ENCODE peak calls at places on chromosome 13, in six cellular contexts. O, E, S, G, Q and V are unnamed samples.
A peak's percentile ranks its signal among the peaks of the same experiment; 100 is the strongest.

GRCh38 chr13:66859934-66860867 is 369.9 kb downstream of the PCDH9 start:
- DNase-seq in O (no peak), E (no peak), S (no peak), G (no peak), Q (no peak), V (no peak)

GRCh38 chr13:18921063-18921462 is 260.6 kb downstream of the TUBA3C start:
- DNase-seq in O (no peak), E (no peak), S (no peak), G (no peak), Q (no peak), V (no peak)

GRCh38 chr13:111216166-111216960 is 101.3 kb downstream of the ARHGEF7 start:
- DNase-seq in O (no peak), E (peak; percentile 47), S (peak; percentile 76), G (peak; percentile 33), Q (no peak), V (no peak)

GRCh38 chr13:69946443-69946955 is 161.1 kb upstream of the ATXN8OS start:
- DNase-seq in O (no peak), E (no peak), S (no peak), G (no peak), Q (no peak), V (no peak)

GRCh38 chr13:32278456-32278855 is 36.7 kb downstream of the ZAR1L start:
- DNase-seq in O (no peak), E (no peak), S (no peak), G (no peak), Q (no peak), V (no peak)

GRCh38 chr13:75687145-75687763 is 51.1 kb downstream of the LMO7 start:
- DNase-seq in O (no peak), E (no peak), S (peak; percentile 28), G (no peak), Q (no peak), V (no peak)

GRCh38 chr13:95150555-95150954 is 150.7 kb downstream of the ABCC4 start:
- DNase-seq in O (no peak), E (no peak), S (no peak), G (no peak), Q (no peak), V (no peak)

GRCh38 chr13:34430294-34430693 is 511.8 kb upstream of the NBEA start:
- DNase-seq in O (no peak), E (no peak), S (no peak), G (no peak), Q (no peak), V (no peak)

GRCh38 chr13:33467556-33467955 is 182.0 kb upstream of the STARD13 start:
- DNase-seq in O (no peak), E (no peak), S (no peak), G (no peak), Q (no peak), V (no peak)

GRCh38 chr13:110706570-110707378 is 858 bp upstream of the CARS2 start:
- DNase-seq in O (no peak), E (no peak), S (no peak), G (no peak), Q (no peak), V (no peak)

GRCh38 chr13:106942558-106942957 is 374.6 kb upstream of the ARGLU1 start:
- DNase-seq in O (no peak), E (no peak), S (no peak), G (no peak), Q (no peak), V (no peak)

GRCh38 chr13:19984430-19985218 is 26.1 kb downstream of the ZMYM2 start:
- DNase-seq in O (peak; percentile 22), E (no peak), S (peak; percentile 55), G (no peak), Q (no peak), V (no peak)

GRCh38 chr13:86155756-86156155 is 356.5 kb upstream of the SLITRK6 start:
- DNase-seq in O (no peak), E (no peak), S (peak; percentile 8), G (no peak), Q (no peak), V (no peak)

GRCh38 chr13:104204177-104204576 is 1138.0 kb upstream of the SLC10A2 start:
- DNase-seq in O (no peak), E (no peak), S (no peak), G (no peak), Q (no peak), V (no peak)

GRCh38 chr13:113862766-113863510 is 938 bp downstream of the GAS6 start:
- DNase-seq in O (no peak), E (no peak), S (peak; percentile 72), G (peak; percentile 62), Q (peak; percentile 68), V (no peak)

GRCh38 chr13:25906211-25906661 is 145.6 kb downstream of the SHISA2 start:
- DNase-seq in O (no peak), E (no peak), S (no peak), G (no peak), Q (no peak), V (no peak)